ENCODE peak calls at places on chromosome 5, in four cellular contexts. One of them, this sample, is unnamed.

GRCh38 chr5:91840412-91840811 is 457.3 kb upstream of the ARRDC3 start:
- DNase-seq in IMR-90: no peak
- DNase-seq in H9: no peak
- DNase-seq in neuronal stem cell: peak
- DNase-seq in this sample: no peak

GRCh38 chr5:128399111-128399510 is 138.9 kb downstream of the FBN2 start:
- DNase-seq in H9: no peak
- DNase-seq in IMR-90: no peak
- DNase-seq in neuronal stem cell: no peak
- DNase-seq in this sample: no peak

GRCh38 chr5:150487199-150488061 is 20.5 kb upstream of the NDST1 start:
- DNase-seq in IMR-90: peak
- DNase-seq in neuronal stem cell: no peak
- DNase-seq in H9: no peak
- DNase-seq in this sample: no peak

GRCh38 chr5:89694026-89694540 is 715.5 kb downstream of the CETN3 start:
- DNase-seq in H9: no peak
- DNase-seq in neuronal stem cell: no peak
- DNase-seq in IMR-90: no peak
- DNase-seq in this sample: no peak

GRCh38 chr5:14298126-14298847 is 155.1 kb downstream of the TRIO start:
- DNase-seq in IMR-90: peak
- DNase-seq in H9: no peak
- DNase-seq in neuronal stem cell: no peak
- DNase-seq in this sample: no peak

GRCh38 chr5:165913059-165913458 is 2378.4 kb upstream of the WWC1 start:
- DNase-seq in neuronal stem cell: no peak
- DNase-seq in H9: no peak
- DNase-seq in IMR-90: no peak
- DNase-seq in this sample: no peak

GRCh38 chr5:76775921-76776320 is 42.9 kb upstream of the F2RL1 start:
- DNase-seq in IMR-90: no peak
- DNase-seq in H9: no peak
- DNase-seq in neuronal stem cell: no peak
- DNase-seq in this sample: no peak

GRCh38 chr5:74342948-74343682 is 297.4 kb downstream of the ENC1 start:
- DNase-seq in neuronal stem cell: no peak
- DNase-seq in IMR-90: peak
- DNase-seq in H9: no peak
- DNase-seq in this sample: no peak

GRCh38 chr5:51960617-51961115 is 577.4 kb downstream of the ISL1 start:
- DNase-seq in IMR-90: no peak
- DNase-seq in neuronal stem cell: no peak
- DNase-seq in H9: no peak
- DNase-seq in this sample: no peak

GRCh38 chr5:10936486-10936885 is 175.5 kb upstream of the DAP start:
- DNase-seq in neuronal stem cell: no peak
- DNase-seq in H9: no peak
- DNase-seq in IMR-90: no peak
- DNase-seq in this sample: no peak

GRCh38 chr5:58980890-58981289 is 398.0 kb downstream of the RAB3C start:
- DNase-seq in H9: no peak
- DNase-seq in neuronal stem cell: no peak
- DNase-seq in IMR-90: no peak
- DNase-seq in this sample: no peak

GRCh38 chr5:172445866-172446265 is 8.5 kb downstream of the SH3PXD2B start:
- DNase-seq in neuronal stem cell: no peak
- DNase-seq in IMR-90: no peak
- DNase-seq in H9: no peak
- DNase-seq in this sample: no peak

GRCh38 chr5:124745367-124746251 is 830 bp downstream of the ZNF608 start:
- DNase-seq in IMR-90: peak
- DNase-seq in H9: no peak
- DNase-seq in neuronal stem cell: no peak
- DNase-seq in this sample: no peak

GRCh38 chr5:137310051-137310730 is 188.9 kb downstream of the SPOCK1 start:
- DNase-seq in IMR-90: peak
- DNase-seq in H9: no peak
- DNase-seq in neuronal stem cell: no peak
- DNase-seq in this sample: no peak

GRCh38 chr5:141778683-141779082 is 96.7 kb upstream of the ARAP3 start:
- DNase-seq in neuronal stem cell: no peak
- DNase-seq in H9: no peak
- DNase-seq in IMR-90: no peak
- DNase-seq in this sample: no peak

GRCh38 chr5:176671399-176671798 is 24.1 kb downstream of the TSPAN17 start:
- DNase-seq in neuronal stem cell: no peak
- DNase-seq in H9: no peak
- DNase-seq in IMR-90: no peak
- DNase-seq in this sample: no peak

GRCh38 chr5:65142511-65143011 is 339.2 kb downstream of the ADAMTS6 start:
- DNase-seq in IMR-90: peak
- DNase-seq in H9: peak
- DNase-seq in neuronal stem cell: peak
- DNase-seq in this sample: peak

GRCh38 chr5:95720094-95720793 is 10.9 kb upstream of the RHOBTB3 start:
- DNase-seq in neuronal stem cell: no peak
- DNase-seq in IMR-90: peak
- DNase-seq in H9: no peak
- DNase-seq in this sample: no peak
- H3K18ac ChIP-seq in neuronal stem cell: no peak
- H3K18ac ChIP-seq in IMR-90: peak
- H3K18ac ChIP-seq in H9: no peak
- H3K18ac ChIP-seq in this sample: no peak

DNA sequence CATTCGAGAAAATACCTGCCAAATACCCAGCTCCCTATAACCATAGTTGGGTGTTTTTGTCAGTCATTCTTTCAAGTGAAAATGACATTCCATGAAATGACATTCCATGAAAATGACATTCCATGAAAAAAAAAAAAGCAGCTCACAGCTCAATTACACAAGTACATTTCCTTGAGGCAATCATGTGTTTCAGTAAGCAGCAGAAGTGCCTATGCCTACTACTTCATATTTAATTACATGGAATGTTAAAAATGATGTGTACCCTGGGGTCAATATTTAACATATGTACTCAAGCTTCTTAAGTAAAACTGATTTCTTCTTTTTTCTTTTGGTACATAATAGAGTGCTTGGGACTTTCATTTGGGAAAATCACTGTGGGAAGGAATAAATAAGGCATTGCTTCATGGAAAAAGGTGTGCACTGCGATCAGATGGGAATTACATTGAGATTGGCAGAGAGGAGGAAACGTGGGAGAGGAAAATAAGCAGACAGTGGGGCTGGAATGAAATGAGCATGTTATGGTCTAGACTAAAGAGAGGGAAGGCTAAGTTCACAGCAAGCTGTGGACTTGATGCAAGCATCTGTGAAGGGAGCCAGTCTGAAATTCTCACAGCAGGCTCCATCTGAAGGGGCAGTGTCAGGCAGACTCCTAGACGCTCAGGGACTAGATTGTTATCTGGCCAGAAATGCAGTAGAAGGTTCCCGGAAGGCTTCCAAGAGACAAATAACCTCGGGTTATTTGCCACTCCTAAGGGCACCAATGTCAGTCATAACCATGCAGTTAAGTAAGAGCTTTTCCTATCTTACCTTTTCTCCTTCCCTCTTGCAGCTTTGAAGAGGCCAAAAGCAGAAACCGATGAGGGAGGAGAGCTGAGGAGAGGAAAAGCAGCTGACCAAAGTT is 15.2 kb upstream of the SPATA9 start:
- DNase-seq in neuronal stem cell: no peak
- DNase-seq in IMR-90: no peak
- DNase-seq in H9: no peak
- DNase-seq in this sample: no peak
- H3K18ac ChIP-seq in neuronal stem cell: no peak
- H3K18ac ChIP-seq in IMR-90: no peak
- H3K18ac ChIP-seq in H9: no peak
- H3K18ac ChIP-seq in this sample: no peak

DNA sequence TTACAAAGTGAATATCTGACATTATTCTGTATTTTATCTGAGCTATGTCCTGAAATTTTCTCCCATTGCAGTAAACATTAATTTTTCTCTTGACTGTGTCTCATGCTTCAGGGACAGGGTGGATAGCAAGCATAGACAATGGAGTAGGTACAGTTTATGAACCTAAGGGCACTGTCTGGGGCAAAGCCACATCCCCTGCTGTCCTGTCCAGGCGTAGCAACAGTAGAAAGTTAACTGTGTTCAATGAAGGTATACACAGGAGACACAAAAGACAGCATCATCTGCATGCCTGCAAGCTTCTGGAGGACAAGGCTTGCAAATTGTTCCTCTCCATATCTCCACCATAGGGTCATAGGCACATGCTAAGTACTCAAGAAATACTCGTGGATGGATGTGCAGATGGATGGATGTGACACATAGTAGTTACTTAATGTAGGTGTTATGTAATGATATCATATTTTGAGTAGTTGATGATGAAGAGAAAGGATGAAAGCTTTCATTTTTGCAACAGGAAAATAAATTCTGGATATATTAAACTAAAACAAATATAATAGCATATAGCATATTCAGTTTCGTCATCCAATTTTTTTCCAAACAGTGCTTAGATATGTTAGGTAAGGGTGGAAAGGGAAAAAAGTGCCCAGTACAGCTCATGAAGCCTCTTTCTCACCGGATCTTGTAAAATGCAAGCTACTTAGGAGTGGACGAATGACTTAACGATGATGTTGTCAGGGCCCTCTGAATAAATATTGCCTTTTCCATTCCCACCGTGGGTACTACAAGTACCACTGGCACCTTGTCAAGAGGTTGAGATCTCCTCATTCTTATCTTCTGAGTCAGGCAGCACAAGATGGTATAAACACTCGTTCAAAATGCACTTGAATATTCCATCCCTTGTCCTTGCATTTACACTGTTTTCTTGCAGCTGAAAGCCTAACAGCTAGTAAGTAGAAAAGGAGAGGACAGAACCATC is 19.9 kb upstream of the ZSWIM6 start:
- DNase-seq in H9: no peak
- DNase-seq in neuronal stem cell: no peak
- DNase-seq in IMR-90: peak
- DNase-seq in this sample: no peak
- H3K18ac ChIP-seq in H9: no peak
- H3K18ac ChIP-seq in neuronal stem cell: no peak
- H3K18ac ChIP-seq in IMR-90: peak
- H3K18ac ChIP-seq in this sample: no peak

GRCh38 chr5:108557686-108558085 is 175.8 kb upstream of the FBXL17 start:
- DNase-seq in H9: no peak
- DNase-seq in neuronal stem cell: no peak
- DNase-seq in IMR-90: peak
- DNase-seq in this sample: no peak
- H3K18ac ChIP-seq in H9: no peak
- H3K18ac ChIP-seq in neuronal stem cell: no peak
- H3K18ac ChIP-seq in IMR-90: peak
- H3K18ac ChIP-seq in this sample: peak

GRCh38 chr5:37836173-37837100 is 3.4 kb downstream of the GDNF start:
- DNase-seq in IMR-90: peak
- DNase-seq in neuronal stem cell: no peak
- DNase-seq in H9: peak
- DNase-seq in this sample: no peak
- H3K18ac ChIP-seq in IMR-90: no peak
- H3K18ac ChIP-seq in neuronal stem cell: peak
- H3K18ac ChIP-seq in H9: no peak
- H3K18ac ChIP-seq in this sample: no peak

GRCh38 chr5:122774861-122775712 is at the start of gene SNX2:
- DNase-seq in H9: peak
- DNase-seq in neuronal stem cell: peak
- DNase-seq in IMR-90: peak
- DNase-seq in this sample: peak
- H3K18ac ChIP-seq in H9: peak
- H3K18ac ChIP-seq in neuronal stem cell: peak
- H3K18ac ChIP-seq in IMR-90: peak
- H3K18ac ChIP-seq in this sample: peak

GRCh38 chr5:156393980-156394379 is 67.0 kb downstream of the SGCD start:
- DNase-seq in neuronal stem cell: no peak
- DNase-seq in H9: no peak
- DNase-seq in IMR-90: no peak
- DNase-seq in this sample: no peak

GRCh38 chr5:156396063-156396829 is 69.3 kb downstream of the SGCD start:
- DNase-seq in H9: no peak
- DNase-seq in neuronal stem cell: no peak
- DNase-seq in IMR-90: peak
- DNase-seq in this sample: no peak

GRCh38 chr5:156391139-156391538 is 64.2 kb downstream of the SGCD start:
- DNase-seq in H9: no peak
- DNase-seq in neuronal stem cell: no peak
- DNase-seq in IMR-90: peak
- DNase-seq in this sample: no peak

GRCh38 chr5:156396830-156397081 is 69.8 kb downstream of the SGCD start:
- DNase-seq in H9: no peak
- DNase-seq in IMR-90: no peak
- DNase-seq in neuronal stem cell: no peak
- DNase-seq in this sample: no peak

GRCh38 chr5:156394642-156395393 is 67.9 kb downstream of the SGCD start:
- DNase-seq in H9: no peak
- DNase-seq in neuronal stem cell: no peak
- DNase-seq in IMR-90: peak
- DNase-seq in this sample: no peak
- H3K18ac ChIP-seq in H9: no peak
- H3K18ac ChIP-seq in neuronal stem cell: no peak
- H3K18ac ChIP-seq in IMR-90: peak
- H3K18ac ChIP-seq in this sample: no peak

DNA sequence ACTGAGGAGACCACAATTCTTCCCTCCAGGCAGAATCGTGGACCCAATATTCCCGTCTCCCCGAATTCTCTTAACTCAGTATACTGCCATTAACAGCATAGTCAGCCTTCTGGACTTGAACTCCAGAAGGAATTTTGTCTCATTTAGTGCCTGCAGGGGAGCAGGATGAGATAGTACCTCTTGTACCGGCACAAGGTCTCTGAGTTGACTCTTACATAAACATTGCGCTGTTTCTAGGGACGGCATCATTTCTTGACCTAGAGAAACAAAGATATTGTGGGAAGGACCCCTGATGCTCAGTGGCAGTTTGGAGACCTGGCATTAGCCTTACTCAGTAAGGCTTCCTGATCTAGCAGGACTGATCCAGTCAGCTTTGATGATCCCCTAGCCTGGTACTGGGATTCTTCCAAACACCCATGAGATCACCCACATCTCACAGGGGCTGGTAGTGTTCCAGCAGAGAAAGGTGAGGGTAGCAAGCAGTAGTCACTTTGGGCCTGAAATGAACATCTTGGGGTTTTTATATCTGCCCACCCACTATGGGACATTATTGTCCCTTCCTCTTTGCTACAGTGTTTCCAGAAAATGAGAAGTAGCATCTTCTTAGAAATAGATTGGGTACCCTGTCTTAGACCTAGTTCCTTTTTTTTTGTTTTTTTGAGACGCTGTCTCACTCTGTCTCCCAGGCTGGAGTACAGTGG is 249.0 kb upstream of the ANKRD55 start:
- DNase-seq in neuronal stem cell: no peak
- DNase-seq in IMR-90: no peak
- DNase-seq in H9: no peak
- DNase-seq in this sample: no peak
- H3K18ac ChIP-seq in neuronal stem cell: no peak
- H3K18ac ChIP-seq in IMR-90: peak
- H3K18ac ChIP-seq in H9: no peak
- H3K18ac ChIP-seq in this sample: no peak

GRCh38 chr5:139481122-139481533 is 1.4 kb downstream of the STING1 start:
- DNase-seq in IMR-90: no peak
- DNase-seq in neuronal stem cell: no peak
- DNase-seq in H9: no peak
- DNase-seq in this sample: no peak
- H3K18ac ChIP-seq in IMR-90: peak
- H3K18ac ChIP-seq in neuronal stem cell: peak
- H3K18ac ChIP-seq in H9: no peak
- H3K18ac ChIP-seq in this sample: no peak

This sample was measured in H1.